ENCODE peak calls at places on chromosomes 13 and 19, in five cellular contexts. V is body of pancreas, E is NCI-H510A treated with DMSO at 0.1 percent for 48 hours, A is NCI-H526, R is RCC 7860. Z is an unnamed sample.

GRCh38 chr13:94706854-94707399 is 5.4 kb downstream of the SOX21 start:
- DNase-seq in V (no peak), E (no peak), A (no peak), R (no peak), Z (peak)

GRCh38 chr13:28819046-28819747 is 942 bp upstream of the MTUS2 start:
- DNase-seq in V (no peak), E (peak), A (peak), R (no peak), Z (no peak)

GRCh38 chr13:40362502-40362901 is 303.9 kb downstream of the FOXO1 start:
- DNase-seq in V (no peak), E (no peak), A (no peak), R (no peak), Z (no peak)

GRCh38 chr19:18985257-18985656 is 44.2 kb upstream of the HOMER3 start:
- DNase-seq in V (peak), E (no peak), A (no peak), R (no peak), Z (no peak)

GRCh38 chr13:108352599-108352998 is 83.1 kb downstream of the TNFSF13B start:
- DNase-seq in V (no peak), E (no peak), A (no peak), R (no peak), Z (no peak)

GRCh38 chr19:58560921-58561320 is 2.5 kb upstream of the UBE2M start:
- DNase-seq in V (no peak), E (no peak), A (no peak), R (no peak), Z (no peak)

GRCh38 chr13:23871616-23872220 is 17.5 kb downstream of the MIPEP start:
- DNase-seq in V (no peak), E (peak), A (peak), R (peak), Z (peak)

GRCh38 chr13:33017410-33017929 is 1.2 kb downstream of the KL start:
- DNase-seq in V (peak), E (no peak), A (peak), R (peak), Z (no peak)

GRCh38 chr19:52991484-52991883 is 22.2 kb upstream of the ERVV-1 start:
- DNase-seq in V (no peak), E (no peak), A (no peak), R (peak), Z (no peak)

GRCh38 chr13:98599502-98600328 is 22.8 kb upstream of the STK24 start:
- DNase-seq in V (no peak), E (no peak), A (no peak), R (no peak), Z (no peak)

GRCh38 chr19:3612901-3613741 is 6.4 kb upstream of the TBXA2R start:
- DNase-seq in V (no peak), E (no peak), A (no peak), R (no peak), Z (no peak)

GRCh38 chr19:4343845-4344713 is 717 bp downstream of the MPND start:
- DNase-seq in V (peak), E (no peak), A (no peak), R (no peak), Z (no peak)

GRCh38 chr13:27194895-27195764 is 23.5 kb upstream of the USP12 start:
- DNase-seq in V (no peak), E (no peak), A (no peak), R (peak), Z (no peak)

GRCh38 chr19:48878219-48879024 is 6.2 kb downstream of the PPP1R15A start:
- DNase-seq in V (no peak), E (no peak), A (no peak), R (no peak), Z (no peak)

GRCh38 chr19:19386373-19386869 is 19.1 kb upstream of the GATAD2A start:
- DNase-seq in V (no peak), E (no peak), A (no peak), R (no peak), Z (no peak)

GRCh38 chr13:80655778-80656518 is 315.0 kb upstream of the SPRY2 start:
- DNase-seq in V (no peak), E (no peak), A (no peak), R (no peak), Z (no peak)

GRCh38 chr13:109782066-109782822 is 4.1 kb downstream of the IRS2 start:
- DNase-seq in V (no peak), E (no peak), A (peak), R (no peak), Z (no peak)

GRCh38 chr19:15260939-15261338 is 28.7 kb upstream of the EPHX3 start:
- DNase-seq in V (no peak), E (no peak), A (peak), R (no peak), Z (no peak)

GRCh38 chr13:33721719-33722118 is 96.2 kb upstream of the RFC3 start:
- DNase-seq in V (no peak), E (no peak), A (peak), R (no peak), Z (no peak)

GRCh38 chr13:109220631-109221030 is 565.8 kb downstream of the IRS2 start:
- DNase-seq in V (no peak), E (no peak), A (no peak), R (no peak), Z (no peak)

GRCh38 chr19:43316591-43317319 is 36.7 kb upstream of the CD177 start:
- DNase-seq in V (no peak), E (no peak), A (peak), R (peak), Z (peak)

GRCh38 chr13:34466301-34466700 is 475.8 kb upstream of the NBEA start:
- DNase-seq in V (no peak), E (no peak), A (no peak), R (no peak), Z (no peak)

GRCh38 chr19:37227996-37228395 is 10.0 kb downstream of the ZNF383 start:
- DNase-seq in V (peak), E (no peak), A (peak), R (no peak), Z (peak)

GRCh38 chr13:111387026-111387871 is 66.8 kb downstream of the TEX29 start:
- DNase-seq in V (no peak), E (no peak), A (peak), R (no peak), Z (no peak)

GRCh38 chr19:29844891-29845575 is 33.2 kb downstream of the CCNE1 start:
- DNase-seq in V (peak), E (peak), A (peak), R (peak), Z (peak)

GRCh38 chr13:105363747-105364177 is 1171.7 kb downstream of the EFNB2 start:
- DNase-seq in V (no peak), E (no peak), A (peak), R (no peak), Z (no peak)

GRCh38 chr13:113769881-113770280 is 10.9 kb downstream of the TMEM255B start:
- DNase-seq in V (no peak), E (no peak), A (no peak), R (no peak), Z (no peak)